ENCODE peak calls at places on chromosomes 6 and 20, in nine cellular contexts. F is cardiac muscle cell; L is COR-L47; I is left lung; G is GM04504; J is NCI-H345; P is activated naive CD4-positive, alpha-beta T cell treated with Interleukin-2 at 50 U/mL for 16 hours; B is body of pancreas; A is iris pigment epithelial cell. T is an unnamed sample.

GRCh38 chr6:37488464-37488863 is 11.2 kb downstream of the CCDC167 start:
- DNase-seq in J (no peak), B (no peak), L (no peak), I (no peak), A (no peak), P (peak), G (no peak), F (no peak), T (no peak)

GRCh38 chr20:1324598-1325172 is 4.3 kb downstream of the SDCBP2 start:
- DNase-seq in B (peak), G (no peak), I (no peak), L (no peak), J (no peak), A (peak), F (no peak), P (peak), T (peak)

GRCh38 chr6:20877008-20877937 is 343.0 kb downstream of the CDKAL1 start:
- DNase-seq in J (no peak), F (no peak), L (no peak), I (peak), G (peak), P (peak), B (peak), A (peak), T (peak)

GRCh38 chr6:56685102-56685733 is 42.5 kb upstream of the DST start:
- DNase-seq in J (no peak), G (no peak), A (no peak), L (no peak), B (no peak), P (no peak), F (no peak), I (no peak), T (no peak)

GRCh38 chr6:157990321-157991066 is 8.8 kb downstream of the SYNJ2 start:
- DNase-seq in P (no peak), J (no peak), A (no peak), I (no peak), L (no peak), G (no peak), B (no peak), F (no peak), T (no peak)

GRCh38 chr6:168634928-168635327 is 193.9 kb downstream of the SMOC2 start:
- DNase-seq in I (no peak), B (no peak), A (no peak), P (no peak), F (no peak), G (no peak), L (no peak), J (no peak), T (no peak)

GRCh38 chr6:108330806-108331205 is 36.0 kb downstream of the AFG1L start:
- DNase-seq in L (no peak), B (no peak), F (no peak), J (no peak), A (no peak), P (no peak), I (no peak), G (no peak), T (no peak)

GRCh38 chr6:36820700-36821580 is 18.3 kb downstream of the CPNE5 start:
- DNase-seq in I (peak), J (no peak), A (peak), L (no peak), P (no peak), G (peak), B (no peak), F (no peak), T (peak)

GRCh38 chr6:52423971-52424381 is 3.8 kb downstream of the EFHC1 start:
- DNase-seq in J (no peak), P (no peak), I (no peak), L (no peak), G (no peak), F (no peak), A (peak), B (no peak), T (peak)

GRCh38 chr6:12049165-12049564 is 37.1 kb downstream of the HIVEP1 start:
- DNase-seq in B (no peak), P (no peak), I (no peak), J (no peak), G (no peak), F (no peak), A (no peak), L (no peak), T (no peak)

GRCh38 chr20:21808863-21809664 is 103.6 kb downstream of the PAX1 start:
- DNase-seq in F (peak), A (no peak), J (peak), G (no peak), L (no peak), P (peak), I (peak), B (peak), T (no peak)

GRCh38 chr6:151119823-151120524 is 119.8 kb upstream of the AKAP12 start:
- DNase-seq in I (no peak), P (no peak), J (no peak), F (peak), G (no peak), A (no peak), L (no peak), B (no peak), T (no peak)

GRCh38 chr6:149323925-149324324 is 6.4 kb downstream of the TAB2 start:
- DNase-seq in B (no peak), I (no peak), J (no peak), A (no peak), G (no peak), F (peak), L (no peak), P (no peak), T (peak)

GRCh38 chr20:49281059-49281912 is 3.4 kb upstream of the ZNFX1 start:
- DNase-seq in J (no peak), B (no peak), F (no peak), A (peak), G (no peak), L (no peak), P (no peak), I (no peak), T (no peak)

GRCh38 chr20:17210387-17210786 is 16.5 kb upstream of the PCSK2 start:
- DNase-seq in J (no peak), B (no peak), A (no peak), P (no peak), I (no peak), F (no peak), G (no peak), L (no peak), T (no peak)

T was measured in M059J.